ENCODE peak calls at places on chromosomes 5 and 9, in eight cellular contexts. G, M, Q, J, O, E, X and V are unnamed samples.

GRCh38 chr9:132721661-132722060 is 51.4 kb downstream of the GTF3C4 start:
- DNase-seq in G (no peak), M (no peak), Q (no peak), J (no peak), O (no peak), E (no peak), X (no peak), V (no peak)

GRCh38 chr9:15401266-15401665 is 21.4 kb upstream of the SNAPC3 start:
- DNase-seq in G (no peak), M (no peak), Q (peak), J (no peak), O (no peak), E (no peak), X (no peak), V (peak)

GRCh38 chr5:124652892-124653441 is 93.5 kb downstream of the ZNF608 start:
- DNase-seq in G (no peak), M (no peak), Q (no peak), J (no peak), O (no peak), E (no peak), X (no peak), V (no peak)

GRCh38 chr9:33791117-33791516 is 4.2 kb upstream of the PRSS3 start:
- DNase-seq in G (no peak), M (no peak), Q (peak), J (no peak), O (no peak), E (no peak), X (peak), V (no peak)

GRCh38 chr5:149422429-149423286 is 43.6 kb upstream of the IL17B start:
- DNase-seq in G (no peak), M (no peak), Q (no peak), J (no peak), O (no peak), E (no peak), X (no peak), V (peak)

GRCh38 chr9:122347348-122348287 is 23.2 kb upstream of the PTGS1 start:
- DNase-seq in G (no peak), M (no peak), Q (no peak), J (no peak), O (no peak), E (peak), X (peak), V (no peak)

GRCh38 chr9:121681404-121681803 is 30.0 kb downstream of the DAB2IP start:
- DNase-seq in G (no peak), M (no peak), Q (no peak), J (no peak), O (no peak), E (no peak), X (no peak), V (no peak)

GRCh38 chr5:72760259-72760658 is 56.2 kb upstream of the TNPO1 start:
- DNase-seq in G (peak), M (no peak), Q (peak), J (no peak), O (no peak), E (no peak), X (peak), V (no peak)

GRCh38 chr9:79403495-79403894 is 168.3 kb upstream of the TLE4 start:
- DNase-seq in G (no peak), M (no peak), Q (no peak), J (no peak), O (no peak), E (no peak), X (no peak), V (no peak)

GRCh38 chr5:148950892-148951291 is 112.0 kb downstream of the SH3TC2 start:
- DNase-seq in G (no peak), M (no peak), Q (no peak), J (no peak), O (no peak), E (no peak), X (no peak), V (no peak)

GRCh38 chr5:138339086-138339456 is 1.0 kb downstream of the FAM53C start:
- DNase-seq in G (no peak), M (no peak), Q (peak), J (no peak), O (no peak), E (peak), X (no peak), V (no peak)

GRCh38 chr9:98978231-98978681 is 34.5 kb downstream of the COL15A1 start:
- DNase-seq in G (no peak), M (no peak), Q (no peak), J (no peak), O (no peak), E (no peak), X (no peak), V (no peak)

GRCh38 chr9:91740713-91741112 is 209.3 kb downstream of the ROR2 start:
- DNase-seq in G (no peak), M (no peak), Q (peak), J (no peak), O (no peak), E (no peak), X (no peak), V (no peak)

GRCh38 chr5:130168211-130168610 is 263.9 kb downstream of the CHSY3 start:
- DNase-seq in G (no peak), M (no peak), Q (peak), J (no peak), O (no peak), E (no peak), X (no peak), V (no peak)

GRCh38 chr5:111929892-111930291 is 172.9 kb upstream of the NREP start:
- DNase-seq in G (no peak), M (no peak), Q (peak), J (no peak), O (no peak), E (no peak), X (peak), V (no peak)

GRCh38 chr9:135282001-135282731 is 194.7 kb downstream of the OLFM1 start:
- DNase-seq in G (peak), M (no peak), Q (peak), J (no peak), O (no peak), E (peak), X (no peak), V (no peak)

GRCh38 chr5:22541037-22541436 is 312.1 kb downstream of the CDH12 start:
- DNase-seq in G (no peak), M (no peak), Q (peak), J (no peak), O (peak), E (no peak), X (no peak), V (no peak)

GRCh38 chr5:90558344-90559192 is at the start of gene ADGRV1:
- DNase-seq in G (no peak), M (no peak), Q (peak), J (no peak), O (peak), E (peak), X (no peak), V (peak)

GRCh38 chr5:1765141-1765879 is 34.3 kb downstream of the MRPL36 start:
- DNase-seq in G (no peak), M (peak), Q (no peak), J (no peak), O (no peak), E (no peak), X (no peak), V (no peak)

GRCh38 chr5:5271606-5272321 is 131.6 kb downstream of the ADAMTS16 start:
- DNase-seq in G (no peak), M (no peak), Q (no peak), J (no peak), O (no peak), E (no peak), X (peak), V (no peak)

GRCh38 chr9:114733814-114734213 is 51.8 kb upstream of the TEX48 start:
- DNase-seq in G (peak), M (no peak), Q (peak), J (peak), O (no peak), E (no peak), X (peak), V (peak)

GRCh38 chr5:1003296-1003937 is 5.2 kb upstream of the NKD2 start:
- DNase-seq in G (no peak), M (peak), Q (peak), J (no peak), O (no peak), E (peak), X (no peak), V (no peak)

GRCh38 chr9:93613791-93614190 is 37.4 kb downstream of the PHF2 start:
- DNase-seq in G (no peak), M (no peak), Q (no peak), J (no peak), O (no peak), E (no peak), X (no peak), V (no peak)

GRCh38 chr5:17413691-17414090 is 84.3 kb upstream of the TAF11L2 start:
- DNase-seq in G (no peak), M (no peak), Q (no peak), J (no peak), O (no peak), E (no peak), X (no peak), V (no peak)

GRCh38 chr5:1059884-1060263 is 51.3 kb downstream of the NKD2 start:
- DNase-seq in G (no peak), M (no peak), Q (no peak), J (no peak), O (no peak), E (no peak), X (no peak), V (no peak)

GRCh38 chr5:14447958-14448881 is 133.4 kb upstream of the OTULINL start:
- DNase-seq in G (no peak), M (no peak), Q (no peak), J (no peak), O (no peak), E (no peak), X (peak), V (no peak)

GRCh38 chr5:32387176-32387575 is 57.4 kb downstream of the ZFR start:
- DNase-seq in G (no peak), M (no peak), Q (no peak), J (no peak), O (no peak), E (no peak), X (no peak), V (no peak)

GRCh38 chr5:138466058-138466899 is 1.0 kb downstream of the EGR1 start:
- DNase-seq in G (no peak), M (peak), Q (peak), J (no peak), O (no peak), E (peak), X (peak), V (no peak)

GRCh38 chr9:33029106-33029788 is 4.2 kb downstream of the DNAJA1 start:
- DNase-seq in G (no peak), M (no peak), Q (peak), J (no peak), O (no peak), E (no peak), X (no peak), V (no peak)

GRCh38 chr5:96703384-96703910 is 41.3 kb downstream of the CAST start:
- DNase-seq in G (no peak), M (no peak), Q (peak), J (no peak), O (no peak), E (no peak), X (no peak), V (no peak)

GRCh38 chr5:116023619-116024018 is 8.7 kb upstream of the ARL14EPL start:
- DNase-seq in G (no peak), M (no peak), Q (no peak), J (no peak), O (no peak), E (no peak), X (no peak), V (no peak)

GRCh38 chr9:68574150-68574549 is 33.5 kb upstream of the TMEM252 start:
- DNase-seq in G (no peak), M (no peak), Q (no peak), J (no peak), O (no peak), E (no peak), X (no peak), V (no peak)

GRCh38 chr9:79694208-79694607 is 122.4 kb downstream of the TLE4 start:
- DNase-seq in G (no peak), M (no peak), Q (no peak), J (no peak), O (no peak), E (no peak), X (no peak), V (no peak)

GRCh38 chr9:69495331-69495730 is 170.3 kb downstream of the ENTREP1 start:
- DNase-seq in G (no peak), M (no peak), Q (no peak), J (no peak), O (no peak), E (no peak), X (no peak), V (no peak)

GRCh38 chr5:43157068-43157467 is 35.0 kb upstream of the NIM1K start:
- DNase-seq in G (no peak), M (no peak), Q (no peak), J (no peak), O (no peak), E (no peak), X (no peak), V (no peak)

GRCh38 chr5:138978085-138978484 is 103.0 kb upstream of the LRRTM2 start:
- DNase-seq in G (no peak), M (no peak), Q (no peak), J (no peak), O (no peak), E (no peak), X (no peak), V (no peak)

GRCh38 chr5:68196876-68197275 is 18.7 kb upstream of the PIK3R1 start:
- DNase-seq in G (no peak), M (no peak), Q (no peak), J (no peak), O (no peak), E (no peak), X (no peak), V (no peak)